ENCODE peak calls at places on chromosomes 12 and 14, in six cellular contexts. W is MM.1S, N is GM23338, G is neural progenitor cell, P is HCT116, O is hepatocyte. X is an unnamed sample. For H3K27me3, the result is how much of the 10 kb centered on the place peaks cover.

GRCh38 chr12:30047499-30048262 is 263.9 kb upstream of the TMTC1 start:
- DNase-seq in O (no peak), G (no peak), N (no peak), P (no peak), W (no peak), X (peak)

GRCh38 chr14:72663956-72664650 is 229.8 kb downstream of the DPF3 start:
- DNase-seq in O (no peak), N (no peak), W (no peak), P (no peak), G (no peak), X (peak)

GRCh38 chr12:117100251-117100650 is 1.0 kb upstream of the TESC start:
- DNase-seq in O (peak), W (no peak), G (peak), N (peak), P (peak), X (peak)

GRCh38 chr14:98477935-98478334 is 794.1 kb downstream of the BCL11B start:
- DNase-seq in N (no peak), P (no peak), W (no peak), O (no peak), G (no peak), X (no peak)

GRCh38 chr12:102501773-102502172 is 21.4 kb upstream of the IGF1 start:
- DNase-seq in W (no peak), N (no peak), G (no peak), O (no peak), P (no peak), X (no peak)

GRCh38 chr12:76201316-76201715 is 116.8 kb upstream of the NAP1L1 start:
- DNase-seq in G (no peak), O (no peak), N (no peak), P (no peak), W (no peak), X (no peak)

GRCh38 chr12:52971701-52972329 is 22.9 kb downstream of the KRT18 start:
- DNase-seq in W (no peak), G (peak), N (peak), P (no peak), O (peak), X (peak)

GRCh38 chr14:79354336-79354735 is 857.0 kb downstream of the DIO2 start:
- DNase-seq in P (no peak), O (no peak), W (no peak), G (no peak), N (no peak), X (no peak)

GRCh38 chr12:1279050-1279449 is 288.0 kb downstream of the ERC1 start:
- DNase-seq in W (no peak), G (no peak), N (no peak), P (no peak), O (no peak), X (peak)

GRCh38 chr14:32259368-32260013 is 56.4 kb upstream of the RNU6-8 start:
- DNase-seq in P (peak), G (peak), W (peak), O (peak), N (peak), X (peak)

GRCh38 chr12:6367969-6368892 is 7.1 kb downstream of the SCNN1A start:
- DNase-seq in G (no peak), W (peak), P (no peak), O (no peak), N (no peak), X (peak)

GRCh38 chr14:33805593-33805992 is 145.3 kb downstream of the EGLN3 start:
- DNase-seq in W (no peak), N (no peak), O (no peak), G (no peak), P (no peak), X (no peak)

GRCh38 chr14:36096090-36096489 is 80.4 kb downstream of the PTCSC3 start:
- DNase-seq in N (no peak), O (no peak), P (no peak), W (no peak), G (no peak), X (peak)

GRCh38 chr12:104166465-104166864 is 28.5 kb upstream of the NFYB start:
- DNase-seq in O (no peak), G (no peak), N (no peak), P (no peak), W (no peak), X (no peak)

GRCh38 chr12:132445884-132446471 is 44.0 kb upstream of the FBRSL1 start:
- DNase-seq in O (peak), W (no peak), G (peak), N (peak), P (peak), X (peak)

GRCh38 chr12:45289245-45290217 is 73.6 kb downstream of the ANO6 start:
- DNase-seq in N (no peak), P (no peak), W (no peak), G (no peak), O (no peak), X (no peak)

GRCh38 chr12:45291518-45291917 is 75.6 kb downstream of the ANO6 start:
- DNase-seq in P (no peak), W (no peak), G (no peak), O (no peak), N (no peak), X (no peak)

GRCh38 chr12:45290218-45290609 is 74.3 kb downstream of the ANO6 start:
- DNase-seq in O (no peak), N (no peak), W (no peak), G (no peak), P (no peak), X (peak)

GRCh38 chr12:45296046-45296586 is 80.2 kb downstream of the ANO6 start:
- DNase-seq in P (no peak), N (no peak), G (no peak), O (no peak), W (no peak), X (no peak)

DNA sequence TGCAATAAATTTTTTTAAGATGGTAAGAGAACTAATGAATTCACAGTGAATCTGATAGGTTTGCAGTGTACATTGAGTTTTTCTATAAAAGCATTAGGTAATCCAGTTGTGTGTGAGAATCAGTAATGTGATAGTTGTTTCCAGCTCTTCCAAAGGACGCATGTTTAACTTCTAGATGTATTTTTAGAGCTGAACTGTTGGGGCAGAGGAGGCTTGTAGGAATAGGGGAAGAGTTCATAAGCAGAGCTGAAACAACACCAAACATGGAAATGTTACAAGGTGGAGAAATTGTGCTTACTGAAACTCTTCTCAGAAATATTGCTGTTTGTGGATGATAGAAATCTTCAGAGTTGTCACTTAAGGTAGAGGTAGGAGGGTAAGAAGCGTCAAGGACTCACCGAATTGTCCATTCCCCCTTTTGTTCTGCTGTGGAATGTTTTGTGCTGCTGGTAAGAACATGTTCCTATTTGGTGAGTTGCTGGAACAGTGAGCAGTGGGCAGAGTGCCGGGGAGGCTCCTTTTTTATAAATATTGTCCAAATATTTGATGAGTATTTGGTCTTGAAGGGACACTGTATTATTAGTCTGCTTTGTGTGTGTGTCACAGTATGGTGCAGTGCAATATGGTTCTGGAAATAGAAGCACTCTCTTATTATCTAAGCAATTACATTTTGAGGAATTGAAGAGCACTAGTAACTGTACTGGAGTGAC is 76.7 kb downstream of the ANO6 start:
- DNase-seq in N (no peak), P (no peak), G (no peak), O (no peak), W (no peak), X (no peak)
- TF ChIP-seq EZH2phosphoT487 in N (no peak), P (no peak), G (no peak), O (no peak), W (no peak), X (no peak)

GRCh38 chr12:57037264-57037663 is 12.7 kb downstream of the MYO1A start:
- DNase-seq in N (no peak), G (no peak), P (no peak), O (no peak), W (no peak), X (no peak)
- H3K27me3 ChIP-seq in N (under half), G (under half), P (under half), O (under half), W (under half), X (under half)

GRCh38 chr12:68446896-68447806 is 115.0 kb upstream of the MDM1 start:
- DNase-seq in G (peak), O (no peak), W (peak), P (no peak), N (peak), X (no peak)

GRCh38 chr12:68450947-68451260 is 118.7 kb upstream of the MDM1 start:
- DNase-seq in W (no peak), N (no peak), O (no peak), G (no peak), P (no peak), X (no peak)

GRCh38 chr12:68451261-68452091 is 119.3 kb upstream of the MDM1 start:
- DNase-seq in N (no peak), P (no peak), O (peak), W (peak), G (no peak), X (peak)

GRCh38 chr12:68447807-68448138 is 115.6 kb upstream of the MDM1 start:
- DNase-seq in O (no peak), P (no peak), N (no peak), W (no peak), G (no peak), X (no peak)

DNA sequence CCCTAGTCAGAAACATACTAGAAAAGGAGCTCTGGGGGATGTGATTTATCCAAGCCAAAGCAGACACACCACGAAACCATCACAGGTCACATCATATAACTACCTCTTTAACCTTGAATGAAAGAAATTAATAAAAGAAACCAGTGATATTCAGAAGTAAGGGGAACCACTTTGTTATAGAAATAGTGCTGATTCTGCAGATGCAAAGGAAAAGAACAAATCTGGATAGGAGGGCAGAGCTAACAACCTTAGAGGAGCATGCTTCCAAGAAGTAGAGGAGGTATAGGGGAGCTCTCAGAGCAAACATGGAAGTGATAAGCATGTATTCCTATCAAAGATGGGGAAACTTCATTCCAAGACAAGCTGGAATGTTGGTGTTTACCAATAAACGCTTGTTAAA is 117.0 kb upstream of the MDM1 start:
- DNase-seq in G (no peak), N (no peak), P (no peak), W (no peak), O (no peak), X (no peak)
- TF ChIP-seq EZH2phosphoT487 in G (no peak), N (no peak), P (no peak), W (no peak), O (no peak), X (no peak)

GRCh38 chr14:84546236-84546635 is 983.7 kb upstream of the FLRT2 start:
- DNase-seq in N (no peak), O (no peak), G (no peak), W (no peak), P (no peak), X (no peak)
- H3K27me3 ChIP-seq in N (under half), O (under half), G (under half), W (under half), P (under half), X (under half)

GRCh38 chr12:26119391-26119981 is 5.4 kb downstream of the BHLHE41 start:
- DNase-seq in G (peak), N (peak), O (peak), W (peak), P (peak), X (peak)

GRCh38 chr12:26116829-26117228 is 8.0 kb downstream of the BHLHE41 start:
- DNase-seq in G (no peak), P (no peak), O (no peak), N (peak), W (peak), X (peak)

GRCh38 chr12:26120561-26121274 is 4.1 kb downstream of the BHLHE41 start:
- DNase-seq in P (no peak), N (no peak), G (no peak), W (no peak), O (no peak), X (peak)

GRCh38 chr12:26117321-26117720 is 7.5 kb downstream of the BHLHE41 start:
- DNase-seq in N (no peak), P (no peak), O (no peak), G (no peak), W (peak), X (no peak)

DNA sequence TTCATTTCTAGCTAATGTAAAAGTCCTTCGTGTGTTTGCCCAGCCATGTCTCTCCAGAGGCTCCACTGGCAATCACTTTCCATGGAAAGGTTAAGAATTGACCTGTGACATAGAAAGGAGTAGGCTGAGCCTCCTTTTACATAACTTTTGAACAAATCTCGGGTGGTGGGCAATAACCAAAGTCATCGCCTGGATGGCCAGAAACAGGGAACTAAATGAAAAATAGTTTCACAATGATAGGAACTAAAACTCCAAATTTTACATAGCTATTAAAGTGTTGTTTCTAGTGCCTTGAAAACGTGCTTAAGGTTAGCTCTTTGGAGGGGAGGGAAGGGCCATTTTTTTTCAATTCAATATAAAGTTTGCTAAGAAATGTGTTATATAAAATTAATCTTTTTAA is 6.5 kb downstream of the BHLHE41 start:
- DNase-seq in G (no peak), O (no peak), W (peak), P (no peak), N (no peak), X (no peak)
- TF ChIP-seq EZH2phosphoT487 in G (no peak), O (no peak), W (no peak), P (no peak), N (no peak), X (no peak)

GRCh38 chr12:95790025-95790911 is at the start of gene NTN4:
- DNase-seq in O (peak), W (peak), N (peak), P (no peak), G (peak), X (peak)

GRCh38 chr12:95787274-95787814 is 3.2 kb downstream of the NTN4 start:
- DNase-seq in P (no peak), W (no peak), N (no peak), G (no peak), O (no peak), X (no peak)

GRCh38 chr12:95788637-95789036 is 1.9 kb downstream of the NTN4 start:
- DNase-seq in O (no peak), G (no peak), N (no peak), P (no peak), W (no peak), X (peak)

GRCh38 chr12:95789126-95790024 is 1.2 kb downstream of the NTN4 start:
- DNase-seq in O (peak), P (no peak), G (peak), W (no peak), N (peak), X (peak)

GRCh38 chr12:95790912-95791849 is 617 bp upstream of the NTN4 start:
- DNase-seq in G (peak), W (no peak), P (no peak), N (peak), O (peak), X (peak)
- H3K27me3 ChIP-seq in G (half or more), W (under half), P (under half), N (half or more), O (under half), X (under half)

DNA sequence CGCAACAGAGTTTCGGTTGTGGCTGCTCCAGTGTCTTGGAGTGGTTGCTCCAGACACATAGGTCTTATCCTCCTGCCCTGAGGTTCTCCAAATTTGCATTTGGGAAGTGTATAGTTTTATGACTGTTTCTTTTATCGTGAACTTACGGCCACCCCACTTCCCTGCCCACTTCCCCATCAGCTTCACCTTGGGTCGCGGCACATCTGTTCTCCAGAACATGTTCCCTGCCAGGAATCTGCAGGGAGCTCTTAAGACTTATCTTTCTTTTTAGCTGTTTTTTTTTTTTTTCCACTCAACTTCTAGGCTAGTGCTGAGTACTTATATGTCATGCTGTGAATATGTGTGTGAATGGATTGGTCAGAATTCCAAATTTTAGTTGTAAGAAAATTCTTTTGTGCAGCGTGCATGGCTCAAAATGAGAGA is 75.4 kb downstream of the ETV6 start:
- DNase-seq in G (no peak), N (no peak), P (no peak), W (no peak), O (no peak), X (no peak)
- TF ChIP-seq EZH2phosphoT487 in G (no peak), N (no peak), P (no peak), W (no peak), O (no peak), X (no peak)